ENCODE peak calls at places on chromosomes 4 and X, in eight cellular contexts. One of them, this sample, is unnamed.

GRCh38 chr4:155787113-155787710 is 28.4 kb downstream of the GUCY1B1 start:
- DNase-seq in lung: no peak
- DNase-seq in endothelial cell: peak; percentile 26
- DNase-seq in AML-193: peak; percentile 63
- DNase-seq in MCF 10A: peak; percentile 73
- DNase-seq in stimulated activated CD4-positive, alpha-beta T cell treated with anti-CD3 and anti-CD28 coated beads, TNF-alpha, amount 100 ng/mL, for 4 hours: no peak
- DNase-seq in RPMI7951: peak; percentile 67
- DNase-seq in T-helper 9 cell: no peak
- DNase-seq in this sample: peak; percentile 60

GRCh38 chrX:49910344-49910743 is 12.1 kb upstream of the CLCN5 start:
- DNase-seq in lung: no peak
- DNase-seq in endothelial cell: no peak
- DNase-seq in AML-193: no peak
- DNase-seq in MCF 10A: no peak
- DNase-seq in stimulated activated CD4-positive, alpha-beta T cell treated with anti-CD3 and anti-CD28 coated beads, TNF-alpha, amount 100 ng/mL, for 4 hours: no peak
- DNase-seq in RPMI7951: no peak
- DNase-seq in T-helper 9 cell: no peak
- DNase-seq in this sample: peak; percentile 6

GRCh38 chr4:103719320-103720204 is at the start of gene TACR3:
- DNase-seq in lung: no peak
- DNase-seq in endothelial cell: peak; percentile 36
- DNase-seq in AML-193: no peak
- DNase-seq in MCF 10A: no peak
- DNase-seq in stimulated activated CD4-positive, alpha-beta T cell treated with anti-CD3 and anti-CD28 coated beads, TNF-alpha, amount 100 ng/mL, for 4 hours: no peak
- DNase-seq in RPMI7951: no peak
- DNase-seq in T-helper 9 cell: no peak
- DNase-seq in this sample: no peak

GRCh38 chr4:8316251-8316771 is 46.8 kb downstream of the HTRA3 start:
- DNase-seq in lung: no peak
- DNase-seq in endothelial cell: no peak
- DNase-seq in AML-193: no peak
- DNase-seq in MCF 10A: no peak
- DNase-seq in stimulated activated CD4-positive, alpha-beta T cell treated with anti-CD3 and anti-CD28 coated beads, TNF-alpha, amount 100 ng/mL, for 4 hours: no peak
- DNase-seq in RPMI7951: no peak
- DNase-seq in T-helper 9 cell: no peak
- DNase-seq in this sample: no peak

GRCh38 chr4:187302456-187302855 is 578.8 kb upstream of the FAT1 start:
- DNase-seq in lung: no peak
- DNase-seq in endothelial cell: no peak
- DNase-seq in AML-193: no peak
- DNase-seq in MCF 10A: no peak
- DNase-seq in stimulated activated CD4-positive, alpha-beta T cell treated with anti-CD3 and anti-CD28 coated beads, TNF-alpha, amount 100 ng/mL, for 4 hours: no peak
- DNase-seq in RPMI7951: peak; percentile 11
- DNase-seq in T-helper 9 cell: no peak
- DNase-seq in this sample: peak; percentile 17

GRCh38 chr4:971670-972500 is 1.5 kb downstream of the DGKQ start:
- DNase-seq in lung: no peak
- DNase-seq in endothelial cell: no peak
- DNase-seq in AML-193: no peak
- DNase-seq in MCF 10A: no peak
- DNase-seq in stimulated activated CD4-positive, alpha-beta T cell treated with anti-CD3 and anti-CD28 coated beads, TNF-alpha, amount 100 ng/mL, for 4 hours: no peak
- DNase-seq in RPMI7951: no peak
- DNase-seq in T-helper 9 cell: no peak
- DNase-seq in this sample: no peak

GRCh38 chrX:28595346-28595745 is 8.1 kb downstream of the IL1RAPL1 start:
- DNase-seq in lung: no peak
- DNase-seq in endothelial cell: no peak
- DNase-seq in AML-193: no peak
- DNase-seq in MCF 10A: no peak
- DNase-seq in stimulated activated CD4-positive, alpha-beta T cell treated with anti-CD3 and anti-CD28 coated beads, TNF-alpha, amount 100 ng/mL, for 4 hours: no peak
- DNase-seq in RPMI7951: no peak
- DNase-seq in T-helper 9 cell: no peak
- DNase-seq in this sample: no peak

GRCh38 chr4:182643801-182644311 is 273.3 kb downstream of the DCTD start:
- DNase-seq in lung: no peak
- DNase-seq in endothelial cell: no peak
- DNase-seq in AML-193: no peak
- DNase-seq in MCF 10A: no peak
- DNase-seq in stimulated activated CD4-positive, alpha-beta T cell treated with anti-CD3 and anti-CD28 coated beads, TNF-alpha, amount 100 ng/mL, for 4 hours: no peak
- DNase-seq in RPMI7951: peak; percentile 56
- DNase-seq in T-helper 9 cell: no peak
- DNase-seq in this sample: peak; percentile 87

GRCh38 chr4:7649741-7650531 is 215.2 kb upstream of the PSAPL1 start:
- DNase-seq in lung: no peak
- DNase-seq in endothelial cell: no peak
- DNase-seq in AML-193: peak; percentile 33
- DNase-seq in MCF 10A: peak; percentile 71
- DNase-seq in stimulated activated CD4-positive, alpha-beta T cell treated with anti-CD3 and anti-CD28 coated beads, TNF-alpha, amount 100 ng/mL, for 4 hours: peak; percentile 14
- DNase-seq in RPMI7951: peak; percentile 100
- DNase-seq in T-helper 9 cell: peak; percentile 19
- DNase-seq in this sample: peak; percentile 98

GRCh38 chr4:48275247-48275646 is 5.6 kb upstream of the TEC start:
- DNase-seq in lung: no peak
- DNase-seq in endothelial cell: peak; percentile 20
- DNase-seq in AML-193: peak; percentile 80
- DNase-seq in MCF 10A: peak; percentile 57
- DNase-seq in stimulated activated CD4-positive, alpha-beta T cell treated with anti-CD3 and anti-CD28 coated beads, TNF-alpha, amount 100 ng/mL, for 4 hours: no peak
- DNase-seq in RPMI7951: peak; percentile 59
- DNase-seq in T-helper 9 cell: no peak
- DNase-seq in this sample: peak; percentile 48

GRCh38 chrX:69362889-69363288 is 141.2 kb upstream of the NALF2 start:
- DNase-seq in lung: no peak
- DNase-seq in endothelial cell: no peak
- DNase-seq in AML-193: no peak
- DNase-seq in MCF 10A: no peak
- DNase-seq in stimulated activated CD4-positive, alpha-beta T cell treated with anti-CD3 and anti-CD28 coated beads, TNF-alpha, amount 100 ng/mL, for 4 hours: no peak
- DNase-seq in RPMI7951: peak; percentile 74
- DNase-seq in T-helper 9 cell: no peak
- DNase-seq in this sample: peak; percentile 5

GRCh38 chr4:41256131-41256739 is 493 bp upstream of the UCHL1 start:
- DNase-seq in lung: no peak
- DNase-seq in endothelial cell: peak; percentile 5
- DNase-seq in AML-193: no peak
- DNase-seq in MCF 10A: no peak
- DNase-seq in stimulated activated CD4-positive, alpha-beta T cell treated with anti-CD3 and anti-CD28 coated beads, TNF-alpha, amount 100 ng/mL, for 4 hours: no peak
- DNase-seq in RPMI7951: no peak
- DNase-seq in T-helper 9 cell: no peak
- DNase-seq in this sample: peak; percentile 37

GRCh38 chrX:40084471-40084870 is 13.3 kb downstream of the BCOR start:
- DNase-seq in lung: no peak
- DNase-seq in endothelial cell: no peak
- DNase-seq in AML-193: no peak
- DNase-seq in MCF 10A: no peak
- DNase-seq in stimulated activated CD4-positive, alpha-beta T cell treated with anti-CD3 and anti-CD28 coated beads, TNF-alpha, amount 100 ng/mL, for 4 hours: no peak
- DNase-seq in RPMI7951: no peak
- DNase-seq in T-helper 9 cell: no peak
- DNase-seq in this sample: no peak

GRCh38 chrX:63743596-63743995 is 41.4 kb downstream of the ARHGEF9 start:
- DNase-seq in lung: no peak
- DNase-seq in endothelial cell: no peak
- DNase-seq in AML-193: no peak
- DNase-seq in MCF 10A: no peak
- DNase-seq in stimulated activated CD4-positive, alpha-beta T cell treated with anti-CD3 and anti-CD28 coated beads, TNF-alpha, amount 100 ng/mL, for 4 hours: no peak
- DNase-seq in RPMI7951: no peak
- DNase-seq in T-helper 9 cell: no peak
- DNase-seq in this sample: no peak

GRCh38 chr4:173461170-173461569 is 62.3 kb upstream of the SCRG1 start:
- DNase-seq in lung: no peak
- DNase-seq in endothelial cell: no peak
- DNase-seq in AML-193: no peak
- DNase-seq in MCF 10A: no peak
- DNase-seq in stimulated activated CD4-positive, alpha-beta T cell treated with anti-CD3 and anti-CD28 coated beads, TNF-alpha, amount 100 ng/mL, for 4 hours: no peak
- DNase-seq in RPMI7951: peak; percentile 82
- DNase-seq in T-helper 9 cell: no peak
- DNase-seq in this sample: peak; percentile 84

GRCh38 chr4:77358315-77358928 is 201.4 kb downstream of the CCNG2 start:
- DNase-seq in lung: no peak
- DNase-seq in endothelial cell: peak; percentile 36
- DNase-seq in AML-193: peak; percentile 17
- DNase-seq in MCF 10A: peak; percentile 59
- DNase-seq in stimulated activated CD4-positive, alpha-beta T cell treated with anti-CD3 and anti-CD28 coated beads, TNF-alpha, amount 100 ng/mL, for 4 hours: no peak
- DNase-seq in RPMI7951: peak; percentile 24
- DNase-seq in T-helper 9 cell: no peak
- DNase-seq in this sample: peak; percentile 15

GRCh38 chr4:48141048-48141447 is 7.0 kb upstream of the TXK start:
- DNase-seq in lung: no peak
- DNase-seq in endothelial cell: no peak
- DNase-seq in AML-193: peak; percentile 43
- DNase-seq in MCF 10A: peak; percentile 48
- DNase-seq in stimulated activated CD4-positive, alpha-beta T cell treated with anti-CD3 and anti-CD28 coated beads, TNF-alpha, amount 100 ng/mL, for 4 hours: no peak
- DNase-seq in RPMI7951: peak; percentile 44
- DNase-seq in T-helper 9 cell: no peak
- DNase-seq in this sample: peak; percentile 54

GRCh38 chrX:150200820-150201287 is 162.3 kb upstream of the MAMLD1 start:
- DNase-seq in lung: peak; percentile 48
- DNase-seq in endothelial cell: no peak
- DNase-seq in AML-193: no peak
- DNase-seq in MCF 10A: peak; percentile 100
- DNase-seq in stimulated activated CD4-positive, alpha-beta T cell treated with anti-CD3 and anti-CD28 coated beads, TNF-alpha, amount 100 ng/mL, for 4 hours: peak; percentile 3
- DNase-seq in RPMI7951: peak; percentile 100
- DNase-seq in T-helper 9 cell: no peak
- DNase-seq in this sample: peak; percentile 100

GRCh38 chrX:69024931-69025330 is 140.3 kb downstream of the PJA1 start:
- DNase-seq in lung: peak; percentile 65
- DNase-seq in endothelial cell: no peak
- DNase-seq in AML-193: no peak
- DNase-seq in MCF 10A: peak; percentile 82
- DNase-seq in stimulated activated CD4-positive, alpha-beta T cell treated with anti-CD3 and anti-CD28 coated beads, TNF-alpha, amount 100 ng/mL, for 4 hours: no peak
- DNase-seq in RPMI7951: no peak
- DNase-seq in T-helper 9 cell: no peak
- DNase-seq in this sample: peak; percentile 35

GRCh38 chr4:159357350-159357749 is 254.5 kb downstream of the RAPGEF2 start:
- DNase-seq in lung: no peak
- DNase-seq in endothelial cell: no peak
- DNase-seq in AML-193: no peak
- DNase-seq in MCF 10A: no peak
- DNase-seq in stimulated activated CD4-positive, alpha-beta T cell treated with anti-CD3 and anti-CD28 coated beads, TNF-alpha, amount 100 ng/mL, for 4 hours: no peak
- DNase-seq in RPMI7951: no peak
- DNase-seq in T-helper 9 cell: no peak
- DNase-seq in this sample: no peak

GRCh38 chrX:124328765-124329164 is 3.7 kb upstream of the TEX13D start:
- DNase-seq in lung: no peak
- DNase-seq in endothelial cell: no peak
- DNase-seq in AML-193: no peak
- DNase-seq in MCF 10A: peak; percentile 16
- DNase-seq in stimulated activated CD4-positive, alpha-beta T cell treated with anti-CD3 and anti-CD28 coated beads, TNF-alpha, amount 100 ng/mL, for 4 hours: no peak
- DNase-seq in RPMI7951: peak; percentile 40
- DNase-seq in T-helper 9 cell: no peak
- DNase-seq in this sample: peak; percentile 29

GRCh38 chr4:123898941-123899666 is 502.5 kb downstream of the SPRY1 start:
- DNase-seq in lung: no peak
- DNase-seq in endothelial cell: no peak
- DNase-seq in AML-193: no peak
- DNase-seq in MCF 10A: no peak
- DNase-seq in stimulated activated CD4-positive, alpha-beta T cell treated with anti-CD3 and anti-CD28 coated beads, TNF-alpha, amount 100 ng/mL, for 4 hours: no peak
- DNase-seq in RPMI7951: no peak
- DNase-seq in T-helper 9 cell: no peak
- DNase-seq in this sample: no peak

GRCh38 chr4:159764343-159764952 is 661.6 kb downstream of the RAPGEF2 start:
- DNase-seq in lung: no peak
- DNase-seq in endothelial cell: peak; percentile 50
- DNase-seq in AML-193: peak; percentile 36
- DNase-seq in MCF 10A: peak; percentile 74
- DNase-seq in stimulated activated CD4-positive, alpha-beta T cell treated with anti-CD3 and anti-CD28 coated beads, TNF-alpha, amount 100 ng/mL, for 4 hours: no peak
- DNase-seq in RPMI7951: peak; percentile 61
- DNase-seq in T-helper 9 cell: no peak
- DNase-seq in this sample: peak; percentile 58

GRCh38 chr4:60019946-60020345 is 1180.2 kb upstream of the ADGRL3 start:
- DNase-seq in lung: no peak
- DNase-seq in endothelial cell: no peak
- DNase-seq in AML-193: no peak
- DNase-seq in MCF 10A: no peak
- DNase-seq in stimulated activated CD4-positive, alpha-beta T cell treated with anti-CD3 and anti-CD28 coated beads, TNF-alpha, amount 100 ng/mL, for 4 hours: no peak
- DNase-seq in RPMI7951: no peak
- DNase-seq in T-helper 9 cell: no peak
- DNase-seq in this sample: no peak

GRCh38 chr4:48340276-48340904 is 939 bp upstream of the SLAIN2 start:
- DNase-seq in lung: no peak
- DNase-seq in endothelial cell: peak; percentile 6
- DNase-seq in AML-193: peak; percentile 62
- DNase-seq in MCF 10A: peak; percentile 45
- DNase-seq in stimulated activated CD4-positive, alpha-beta T cell treated with anti-CD3 and anti-CD28 coated beads, TNF-alpha, amount 100 ng/mL, for 4 hours: no peak
- DNase-seq in RPMI7951: peak; percentile 59
- DNase-seq in T-helper 9 cell: no peak
- DNase-seq in this sample: peak; percentile 75

GRCh38 chr4:7302781-7303180 is 110.4 kb downstream of the SORCS2 start:
- DNase-seq in lung: no peak
- DNase-seq in endothelial cell: no peak
- DNase-seq in AML-193: no peak
- DNase-seq in MCF 10A: no peak
- DNase-seq in stimulated activated CD4-positive, alpha-beta T cell treated with anti-CD3 and anti-CD28 coated beads, TNF-alpha, amount 100 ng/mL, for 4 hours: no peak
- DNase-seq in RPMI7951: no peak
- DNase-seq in T-helper 9 cell: no peak
- DNase-seq in this sample: no peak

This sample was measured in M059J.